ENCODE peak calls at places on chromosomes 7 and 10, in seven cellular contexts. R is A673, M is cardiac muscle cell, K is transverse colon, C is brain microvascular endothelial cell, U is fibroblast of the aortic adventitia, I is GM12878. N is an unnamed sample.

GRCh38 chr7:17460001-17460400 is 161.5 kb downstream of the AHR start:
- DNase-seq in K (no peak), U (no peak), R (no peak), M (no peak), C (no peak), I (no peak), N (no peak)

GRCh38 chr7:67589178-67589577 is 592.5 kb downstream of the TYW1 start:
- DNase-seq in C (no peak), M (no peak), I (no peak), K (no peak), U (no peak), R (no peak), N (no peak)

GRCh38 chr7:129855935-129856717 is 96.6 kb downstream of the UBE2H start:
- DNase-seq in U (no peak), I (no peak), C (no peak), R (no peak), K (no peak), M (no peak), N (no peak)

GRCh38 chr7:156039971-156040677 is 227.9 kb upstream of the SHH start:
- DNase-seq in C (no peak), R (no peak), M (no peak), I (no peak), K (no peak), U (no peak), N (no peak)

GRCh38 chr7:17315974-17316373 is 17.5 kb downstream of the AHR start:
- DNase-seq in M (no peak), C (no peak), I (no peak), K (no peak), R (no peak), U (no peak), N (no peak)

GRCh38 chr7:130037703-130038102 is 13.5 kb downstream of the ZC3HC1 start:
- DNase-seq in K (no peak), M (no peak), U (peak), C (no peak), R (no peak), I (no peak), N (no peak)

GRCh38 chr10:117616179-117616578 is 73.6 kb downstream of the EMX2 start:
- DNase-seq in U (no peak), K (no peak), R (no peak), I (peak), C (no peak), M (no peak), N (no peak)

GRCh38 chr10:107442035-107442505 is 277.6 kb upstream of the SORCS1 start:
- DNase-seq in U (peak), I (peak), R (peak), C (no peak), K (no peak), M (no peak), N (peak)

GRCh38 chr10:37856881-37857286 is 526 bp downstream of the ZNF248 start:
- DNase-seq in I (no peak), K (peak), U (peak), R (no peak), M (no peak), C (peak), N (peak)

GRCh38 chr7:1403844-1404404 is 55.3 kb downstream of the MICALL2 start:
- DNase-seq in U (peak), I (no peak), K (no peak), M (peak), C (peak), R (peak), N (peak)

GRCh38 chr7:139182363-139182762 is 48.7 kb upstream of the UBN2 start:
- DNase-seq in R (peak), K (no peak), M (no peak), U (no peak), C (no peak), I (no peak), N (no peak)

GRCh38 chr7:99997545-99998137 is 17.8 kb upstream of the ZKSCAN1 start:
- DNase-seq in U (peak), I (no peak), R (peak), K (peak), C (no peak), M (peak), N (peak)

GRCh38 chr10:103053659-103054581 is 135.8 kb downstream of the CNNM2 start:
- DNase-seq in U (peak), K (peak), I (peak), R (peak), C (peak), M (peak), N (peak)

GRCh38 chr10:34514290-34514689 is 300.8 kb downstream of the PARD3 start:
- DNase-seq in R (no peak), K (no peak), M (no peak), U (no peak), I (no peak), C (no peak), N (no peak)

GRCh38 chr10:21989453-21990154 is 13.9 kb downstream of the DNAJC1 start:
- DNase-seq in C (peak), K (peak), R (peak), U (peak), I (no peak), M (peak), N (peak)

GRCh38 chr10:90424730-90425129 is 433.1 kb downstream of the HTR7 start:
- DNase-seq in I (no peak), M (no peak), U (no peak), K (no peak), C (no peak), R (no peak), N (peak)

GRCh38 chr7:130096243-130096827 is 26.0 kb downstream of the KLHDC10 start:
- DNase-seq in R (peak), U (peak), M (no peak), C (no peak), K (no peak), I (no peak), N (peak)

GRCh38 chr7:56483153-56483552 is 366.9 kb upstream of the NUPR2 start:
- DNase-seq in M (no peak), I (no peak), C (no peak), R (no peak), K (no peak), U (no peak), N (no peak)

GRCh38 chr10:28938745-28939144 is 261.4 kb downstream of the BAMBI start:
- DNase-seq in R (no peak), M (no peak), K (no peak), I (no peak), U (peak), C (no peak), N (no peak)

GRCh38 chr7:27167170-27167505 is 1.8 kb upstream of the HOXA9 start:
- DNase-seq in K (no peak), U (no peak), R (no peak), M (no peak), C (no peak), I (no peak), N (peak)

GRCh38 chr10:69873141-69873540 is 71.4 kb downstream of the COL13A1 start:
- DNase-seq in K (no peak), U (no peak), C (no peak), I (no peak), R (no peak), M (no peak), N (no peak)

GRCh38 chr10:31953080-31953479 is 24.4 kb upstream of the ARHGAP12 start:
- DNase-seq in U (no peak), M (no peak), I (no peak), K (no peak), R (no peak), C (no peak), N (peak)

GRCh38 chr10:132036153-132036886 is 29.4 kb upstream of the JAKMIP3 start:
- DNase-seq in C (no peak), R (peak), M (peak), U (no peak), I (no peak), K (no peak), N (peak)

DNA sequence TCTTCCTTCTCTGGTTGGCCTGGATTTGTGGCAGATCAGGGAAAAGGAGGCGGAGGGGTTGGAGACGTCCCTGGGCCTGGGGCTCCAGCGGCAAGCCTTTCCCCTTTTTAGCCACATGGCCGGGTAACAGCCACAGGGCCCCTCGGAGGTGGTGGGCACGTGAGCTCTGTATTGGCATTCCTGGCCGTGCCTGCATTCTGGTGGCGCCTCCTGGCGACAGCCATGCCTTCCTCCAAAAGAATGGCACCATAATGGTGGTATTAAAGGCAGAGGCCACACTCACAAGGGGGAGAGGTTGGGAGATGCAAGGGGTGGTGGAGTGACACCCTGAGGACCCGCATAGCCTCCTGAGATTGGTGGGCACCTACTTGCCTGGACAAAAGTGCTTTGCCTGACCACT is 3.0 kb upstream of the AQP1 start:
- DNase-seq in I (no peak), M (peak), U (no peak), C (no peak), K (no peak), R (peak), N (no peak)
- TF ChIP-seq CTCF in I (no peak), M (no peak), U (no peak), C (peak), K (no peak), R (peak), N (no peak)

GRCh38 chr7:148987751-148988512 is 40.4 kb downstream of the PDIA4 start:
- DNase-seq in C (no peak), R (no peak), M (peak), K (no peak), I (no peak), U (no peak), N (no peak)

GRCh38 chr7:148983220-148984146 is 44.8 kb downstream of the PDIA4 start:
- DNase-seq in K (peak), R (peak), C (peak), U (peak), I (peak), M (peak), N (peak)

GRCh38 chr7:148982596-148983219 is 45.6 kb downstream of the PDIA4 start:
- DNase-seq in R (peak), K (no peak), C (no peak), I (no peak), M (peak), U (peak), N (peak)

GRCh38 chr7:148987010-148987750 is 41.1 kb downstream of the PDIA4 start:
- DNase-seq in U (peak), C (peak), M (peak), K (peak), R (peak), I (peak), N (peak)

DNA sequence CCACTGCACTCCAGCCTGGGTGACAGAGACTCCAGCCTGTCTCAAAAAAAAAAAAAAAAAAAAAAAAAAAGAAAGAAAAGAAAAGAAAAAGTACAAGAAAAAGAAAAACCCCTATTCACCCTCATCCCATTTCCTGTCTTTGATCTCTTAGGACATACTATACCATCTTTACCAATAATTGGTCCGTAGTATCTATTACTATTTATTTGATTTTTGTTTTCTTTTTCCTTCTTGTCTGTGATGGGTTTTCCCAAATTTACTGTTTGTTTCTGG is 41.6 kb downstream of the PDIA4 start:
- DNase-seq in C (no peak), R (no peak), U (no peak), I (no peak), K (no peak), M (no peak), N (no peak)
- H3K4me3 ChIP-seq in C (no peak), R (peak), U (no peak), I (no peak), K (peak), M (peak), N (no peak)

DNA sequence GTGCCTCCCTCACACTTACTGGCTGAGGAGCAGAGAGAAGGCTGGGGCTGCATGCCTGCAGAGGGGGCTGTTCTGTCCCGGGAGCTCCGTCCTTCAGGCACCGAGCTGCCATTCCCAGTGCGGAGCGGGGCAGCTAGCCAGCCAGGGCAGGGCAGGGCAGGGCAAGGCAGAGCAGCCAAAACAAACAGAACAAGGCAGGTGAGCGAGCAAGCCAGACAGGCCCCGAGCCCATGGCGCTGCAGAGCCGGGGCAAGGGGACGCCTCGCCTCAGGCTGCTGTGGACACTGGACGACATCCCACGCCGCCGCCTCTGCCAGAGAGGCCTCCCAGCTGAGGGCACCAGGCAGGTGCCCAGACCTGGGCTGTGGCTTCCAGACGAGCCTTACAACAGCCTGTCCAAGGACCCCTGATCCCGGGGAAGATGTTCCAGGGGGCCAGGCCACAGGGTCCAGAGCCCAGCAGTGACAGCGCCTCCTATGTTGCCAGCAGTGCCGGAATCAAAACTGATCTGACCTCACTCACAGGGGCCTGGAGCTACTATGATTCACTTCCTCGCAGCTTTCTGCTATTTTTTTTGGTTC is 8.2 kb upstream of the NDST2 start:
- DNase-seq in U (no peak), M (no peak), K (peak), C (peak), R (no peak), I (no peak), N (peak)
- TF ChIP-seq CTCF in U (no peak), M (peak), K (no peak), C (peak), R (no peak), I (no peak), N (no peak)

GRCh38 chr10:24451325-24451820 is 242.4 kb downstream of the KIAA1217 start:
- DNase-seq in M (no peak), C (no peak), K (no peak), R (no peak), U (no peak), I (no peak), N (no peak)
- H3K4me3 ChIP-seq in M (no peak), C (no peak), K (no peak), R (peak), U (no peak), I (no peak), N (peak)

GRCh38 chr7:51927738-51928137 is 611.1 kb upstream of the COBL start:
- DNase-seq in K (no peak), R (no peak), U (no peak), M (no peak), C (no peak), I (no peak), N (no peak)
- TF ChIP-seq CTCF in K (no peak), R (no peak), U (no peak), M (no peak), C (no peak), I (no peak), N (no peak)